ENCODE peak calls at places on chromosomes 5 and 9, in ten cellular contexts. H is omental fat pad, O is epithelial cell of esophagus, T is EL, C is T-helper 1 cell, V is anterior cingulate cortex, Q is H7, Z is NCI-H774, I is EH, G is NCI-H1436. U is an unnamed sample.

GRCh38 chr5:113357696-113358476 is 76.9 kb downstream of the TSSK1B start:
- DNase-seq in G (no peak), Z (no peak), I (no peak), O (no peak), H (no peak), T (no peak), V (no peak), Q (no peak), C (no peak), U (no peak)

GRCh38 chr5:2708751-2709150 is 42.7 kb downstream of the IRX2 start:
- DNase-seq in T (no peak), Q (no peak), G (no peak), I (no peak), V (no peak), O (no peak), Z (no peak), H (no peak), C (no peak), U (no peak)

GRCh38 chr5:94618029-94618492 is 343 bp downstream of the KIAA0825 start:
- DNase-seq in H (peak), T (peak), Q (peak), C (peak), I (peak), Z (peak), V (no peak), O (peak), G (no peak), U (peak)

GRCh38 chr9:95053611-95054440 is 263.7 kb downstream of the FANCC start:
- DNase-seq in C (no peak), V (no peak), H (no peak), O (no peak), Z (no peak), Q (no peak), T (peak), G (no peak), I (peak), U (no peak)

GRCh38 chr9:86202338-86202882 is 57.0 kb downstream of the C9orf153 start:
- DNase-seq in C (no peak), T (peak), V (no peak), I (peak), G (peak), O (peak), H (no peak), Q (peak), Z (peak), U (peak)

GRCh38 chr9:536597-537511 is 304.6 kb upstream of the DMRT1 start:
- DNase-seq in I (no peak), Q (no peak), C (no peak), H (no peak), V (no peak), G (peak), Z (no peak), O (peak), T (no peak), U (no peak)

GRCh38 chr9:75866273-75866871 is 24.1 kb upstream of the PCSK5 start:
- DNase-seq in H (peak), Z (peak), G (peak), T (peak), O (peak), I (peak), V (no peak), C (no peak), Q (peak), U (peak)

GRCh38 chr9:124884376-124884775 is 22.4 kb downstream of the ARPC5L start:
- DNase-seq in G (no peak), I (no peak), T (no peak), O (no peak), V (no peak), C (no peak), Z (no peak), H (no peak), Q (peak), U (no peak)

GRCh38 chr5:147072591-147072990 is 162.2 kb upstream of the STK32A start:
- DNase-seq in G (peak), I (no peak), T (no peak), O (no peak), V (no peak), Z (peak), Q (no peak), C (no peak), H (no peak), U (no peak)

GRCh38 chr9:34125681-34126206 is 754 bp downstream of the DCAF12 start:
- DNase-seq in H (peak), T (peak), O (peak), G (no peak), I (peak), Z (no peak), V (no peak), Q (peak), C (no peak), U (peak)

GRCh38 chr5:167602077-167602476 is 689.4 kb upstream of the WWC1 start:
- DNase-seq in Q (no peak), C (no peak), Z (no peak), T (no peak), H (no peak), I (peak), G (no peak), V (no peak), O (no peak), U (no peak)

GRCh38 chr5:83914662-83915418 is 194.2 kb upstream of the HAPLN1 start:
- DNase-seq in H (no peak), C (no peak), T (no peak), I (peak), Q (no peak), Z (no peak), O (no peak), G (no peak), V (no peak), U (no peak)

GRCh38 chr5:103450333-103451061 is 112.1 kb downstream of the NUDT12 start:
- DNase-seq in H (no peak), T (peak), Q (no peak), C (no peak), O (peak), G (no peak), I (peak), V (no peak), Z (peak), U (no peak)

GRCh38 chr9:86792136-86792535 is 155.2 kb downstream of the GAS1 start:
- DNase-seq in V (no peak), I (peak), Z (no peak), O (peak), G (no peak), C (no peak), T (peak), Q (no peak), H (no peak), U (no peak)

GRCh38 chr5:175750476-175751080 is 92.7 kb downstream of the HRH2 start:
- DNase-seq in G (peak), V (no peak), T (no peak), I (no peak), C (no peak), Q (peak), Z (no peak), O (no peak), H (no peak), U (peak)

GRCh38 chr9:90124961-90125360 is 517.7 kb downstream of the DIRAS2 start:
- DNase-seq in O (no peak), T (no peak), Q (no peak), Z (peak), H (no peak), G (peak), C (no peak), V (no peak), I (peak), U (no peak)

GRCh38 chr5:13477118-13477737 is 467.3 kb downstream of the DNAH5 start:
- DNase-seq in V (no peak), T (peak), G (no peak), O (peak), Q (no peak), Z (no peak), I (peak), H (no peak), C (no peak), U (no peak)

GRCh38 chr9:109875495-109875894 is 95.5 kb downstream of the PALM2AKAP2 start:
- DNase-seq in G (no peak), T (no peak), Q (no peak), V (no peak), Z (no peak), C (no peak), O (no peak), H (no peak), I (no peak), U (no peak)

GRCh38 chr5:146130440-146131045 is 25.2 kb upstream of the PLAC8L1 start:
- DNase-seq in C (no peak), H (no peak), V (no peak), Q (no peak), T (peak), G (no peak), I (peak), O (peak), Z (peak), U (no peak)

GRCh38 chr5:132458651-132459030 is 31.9 kb downstream of the IRF1 start:
- DNase-seq in Q (no peak), I (peak), Z (no peak), C (no peak), T (peak), H (no peak), V (no peak), G (no peak), O (peak), U (no peak)

GRCh38 chr5:109656829-109657228 is 32.9 kb upstream of the MAN2A1 start:
- DNase-seq in H (peak), T (peak), C (peak), V (no peak), Z (no peak), Q (no peak), G (no peak), O (peak), I (peak), U (no peak)

GRCh38 chr5:172453206-172453985 is 929 bp downstream of the SH3PXD2B start:
- DNase-seq in G (peak), T (peak), Q (peak), Z (no peak), H (no peak), O (peak), I (peak), V (peak), C (no peak), U (peak)

GRCh38 chr5:17235736-17236330 is 18.4 kb downstream of the BASP1 start:
- DNase-seq in I (peak), Q (no peak), T (peak), C (no peak), H (no peak), G (no peak), V (no peak), O (no peak), Z (no peak), U (no peak)

GRCh38 chr9:68574150-68574549 is 33.5 kb upstream of the TMEM252 start:
- DNase-seq in I (no peak), O (no peak), Q (no peak), T (no peak), H (no peak), V (no peak), Z (no peak), G (no peak), C (no peak), U (no peak)

GRCh38 chr9:78695521-78695920 is 398.6 kb downstream of the PSAT1 start:
- DNase-seq in G (peak), V (no peak), T (no peak), O (no peak), Q (no peak), H (no peak), I (no peak), C (no peak), Z (no peak), U (no peak)

GRCh38 chr5:10524376-10525123 is 39.3 kb upstream of the ANKRD33B start:
- DNase-seq in O (no peak), Z (no peak), H (no peak), V (peak), C (no peak), I (peak), Q (no peak), T (peak), G (no peak), U (no peak)

GRCh38 chr9:5832093-5832542 is 799 bp downstream of the ERMP1 start:
- DNase-seq in G (no peak), C (no peak), Z (no peak), O (no peak), T (no peak), I (no peak), Q (no peak), H (no peak), V (no peak), U (no peak)

GRCh38 chr5:95669540-95669939 is 13.3 kb downstream of the SPATA9 start:
- DNase-seq in H (no peak), O (peak), Z (no peak), C (no peak), V (no peak), G (no peak), Q (no peak), T (peak), I (peak), U (no peak)

GRCh38 chr5:8848362-8848761 is 697.5 kb downstream of the SEMA5A start:
- DNase-seq in C (no peak), I (no peak), O (no peak), G (no peak), V (no peak), Q (peak), H (no peak), Z (no peak), T (no peak), U (no peak)

GRCh38 chr5:172123269-172123692 is 64.7 kb downstream of the STK10 start:
- DNase-seq in Q (peak), H (no peak), V (no peak), Z (no peak), T (peak), I (peak), O (no peak), C (no peak), G (no peak), U (peak)

GRCh38 chr5:126016256-126016655 is 407.0 kb upstream of the GRAMD2B start:
- DNase-seq in Q (no peak), C (no peak), I (no peak), T (no peak), G (no peak), V (no peak), H (no peak), O (no peak), Z (peak), U (no peak)

GRCh38 chr5:43191740-43192557 is at the start of gene NIM1K:
- DNase-seq in O (no peak), T (peak), Q (peak), C (peak), I (peak), Z (peak), G (peak), H (no peak), V (peak), U (peak)

GRCh38 chr9:135224921-135225541 is 137.6 kb downstream of the OLFM1 start:
- DNase-seq in Z (no peak), O (no peak), V (no peak), C (no peak), G (peak), I (no peak), T (no peak), H (no peak), Q (no peak), U (no peak)

GRCh38 chr5:74149395-74149794 is 491.1 kb downstream of the ENC1 start:
- DNase-seq in Q (no peak), H (no peak), Z (no peak), O (peak), C (no peak), V (no peak), I (peak), T (peak), G (no peak), U (no peak)

GRCh38 chr9:117400131-117400530 is 14.7 kb downstream of the ASTN2 start:
- DNase-seq in T (no peak), V (no peak), O (no peak), G (peak), I (no peak), Q (no peak), Z (peak), C (no peak), H (no peak), U (peak)

GRCh38 chr9:22203371-22204138 is 194.4 kb upstream of the CDKN2B start:
- DNase-seq in T (no peak), C (no peak), I (peak), Q (no peak), Z (no peak), V (no peak), O (peak), H (no peak), G (no peak), U (no peak)

GRCh38 chr9:89207026-89207425 is 28.4 kb upstream of the SHC3 start:
- DNase-seq in Z (no peak), I (no peak), H (no peak), T (no peak), Q (no peak), C (no peak), G (no peak), V (no peak), O (no peak), U (no peak)

GRCh38 chr5:56259002-56259511 is 25.9 kb upstream of the ANKRD55 start:
- DNase-seq in O (peak), H (no peak), C (no peak), I (peak), G (no peak), Z (no peak), V (no peak), T (peak), Q (no peak), U (no peak)

GRCh38 chr9:127452481-127453092 is 1.3 kb downstream of the LRSAM1 start:
- DNase-seq in H (no peak), T (peak), Q (no peak), C (no peak), G (no peak), V (no peak), O (no peak), I (peak), Z (peak), U (no peak)

U was measured in iPS-NIHi11.